ENCODE peak calls at places on chromosomes 13 and 19, in seven cellular contexts. J is H9, T is H1, F is IMR-90, K is mesendoderm, B is mesenchymal stem cell, G is trophoblast cell. X is an unnamed sample. For H3K4me1, the result is how much of the 10 kb centered on the place peaks cover.

GRCh38 chr13:112586334-112586733 is 1.6 kb downstream of the TUBGCP3 start:
- DNase-seq in J (no peak), T (no peak), F (no peak), K (no peak), B (no peak), G (no peak), X (no peak)

GRCh38 chr19:3494559-3494958 is 5.9 kb downstream of the DOHH start:
- DNase-seq in J (no peak), T (no peak), F (no peak), K (no peak), B (no peak), G (no peak), X (no peak)

GRCh38 chr13:99419591-99420243 is 81.6 kb upstream of the TM9SF2 start:
- DNase-seq in J (no peak), T (no peak), F (no peak), K (no peak), B (no peak), G (no peak), X (no peak)

GRCh38 chr13:76471486-76471885 is 414.7 kb downstream of the KCTD12 start:
- DNase-seq in J (no peak), T (no peak), F (no peak), K (no peak), B (no peak), G (no peak), X (no peak)

GRCh38 chr13:40564342-40564997 is 102.0 kb downstream of the FOXO1 start:
- DNase-seq in J (no peak), T (no peak), F (no peak), K (no peak), B (no peak), G (peak), X (no peak)

GRCh38 chr13:87355451-87355850 is 315.7 kb upstream of the SLITRK5 start:
- DNase-seq in J (no peak), T (no peak), F (no peak), K (no peak), B (no peak), G (no peak), X (no peak)

GRCh38 chr19:38070573-38070972 is 153.4 kb downstream of the DPF1 start:
- DNase-seq in J (no peak), T (no peak), F (peak), K (no peak), B (peak), G (peak), X (no peak)

GRCh38 chr13:48155850-48156249 is 60.9 kb upstream of the MED4 start:
- DNase-seq in J (no peak), T (no peak), F (peak), K (no peak), B (peak), G (no peak), X (no peak)

GRCh38 chr19:58338825-58339558 is 12.2 kb downstream of the ZSCAN22 start:
- DNase-seq in J (peak), T (peak), F (peak), K (peak), B (no peak), G (no peak), X (no peak)

GRCh38 chr13:89486065-89486464 is 1814.9 kb downstream of the SLITRK5 start:
- DNase-seq in J (no peak), T (no peak), F (no peak), K (no peak), B (no peak), G (no peak), X (no peak)

GRCh38 chr19:50371914-50372475 is 4.3 kb upstream of the NR1H2 start:
- DNase-seq in J (no peak), T (no peak), F (no peak), K (no peak), B (peak), G (no peak), X (no peak)

GRCh38 chr19:38004100-38004504 is 97.1 kb downstream of the SIPA1L3 start:
- DNase-seq in J (no peak), T (no peak), F (no peak), K (no peak), B (no peak), G (no peak), X (no peak)

GRCh38 chr13:43058318-43058674 is 34.9 kb downstream of the DNAJC15 start:
- DNase-seq in J (peak), T (no peak), F (peak), K (peak), B (peak), G (peak), X (no peak)

GRCh38 chr19:21568816-21569496 is 63.6 kb downstream of the ZNF429 start:
- DNase-seq in J (no peak), T (no peak), F (peak), K (no peak), B (no peak), G (peak), X (no peak)

GRCh38 chr19:1282588-1283206 is 3.0 kb upstream of the EFNA2 start:
- DNase-seq in J (no peak), T (no peak), F (no peak), K (no peak), B (no peak), G (no peak), X (no peak)

GRCh38 chr19:2641332-2641698 is 61.2 kb downstream of the GNG7 start:
- DNase-seq in J (no peak), T (no peak), F (no peak), K (no peak), B (no peak), G (no peak), X (no peak)

GRCh38 chr13:114078501-114079451 is 53.6 kb downstream of the RASA3 start:
- DNase-seq in J (no peak), T (no peak), F (peak), K (no peak), B (peak), G (no peak), X (no peak)

GRCh38 chr19:30371960-30372824 is at the start of gene ZNF536:
- DNase-seq in J (no peak), T (no peak), F (no peak), K (no peak), B (no peak), G (no peak), X (no peak)

GRCh38 chr13:113119822-113120189 is 2.8 kb upstream of the F10 start:
- DNase-seq in J (no peak), T (no peak), F (no peak), K (no peak), B (no peak), G (no peak), X (no peak)

GRCh38 chr13:44439615-44440014 is 66.0 kb downstream of the SERP2 start:
- DNase-seq in J (no peak), T (no peak), F (no peak), K (no peak), B (peak), G (no peak), X (no peak)

GRCh38 chr19:14582894-14583340 is at the start of gene CLEC17A:
- DNase-seq in J (no peak), T (no peak), F (no peak), K (no peak), B (no peak), G (no peak), X (no peak)

GRCh38 chr13:111423168-111423785 is 102.8 kb downstream of the TEX29 start:
- DNase-seq in J (no peak), T (no peak), F (no peak), K (peak), B (no peak), G (peak), X (no peak)

GRCh38 chr13:97113231-97114001 is 108.7 kb upstream of the MBNL2 start:
- DNase-seq in J (no peak), T (no peak), F (no peak), K (no peak), B (peak), G (no peak), X (no peak)

GRCh38 chr19:2166741-2167738 is 3.3 kb downstream of the DOT1L start:
- DNase-seq in J (peak), T (no peak), F (peak), K (no peak), B (no peak), G (peak), X (no peak)

GRCh38 chr13:49020940-49021548 is 45.3 kb downstream of the FNDC3A start:
- DNase-seq in J (peak), T (no peak), F (no peak), K (peak), B (no peak), G (no peak), X (no peak)

GRCh38 chr19:4654437-4655361 is 15.4 kb downstream of the TNFAIP8L1 start:
- DNase-seq in J (no peak), T (no peak), F (no peak), K (no peak), B (no peak), G (no peak), X (no peak)

GRCh38 chr13:113929628-113930615 is 44.0 kb downstream of the C13orf46 start:
- DNase-seq in J (peak), T (no peak), F (no peak), K (no peak), B (no peak), G (no peak), X (no peak)

GRCh38 chr19:392375-392970 is 16.5 kb downstream of the C2CD4C start:
- DNase-seq in J (no peak), T (no peak), F (no peak), K (no peak), B (no peak), G (no peak), X (no peak)

GRCh38 chr13:113122571-113123225 is at the start of gene F10:
- DNase-seq in J (peak), T (peak), F (peak), K (peak), B (peak), G (no peak), X (no peak)

GRCh38 chr19:10503002-10503789 is at the start of gene KEAP1:
- DNase-seq in J (peak), T (peak), F (no peak), K (peak), B (peak), G (peak), X (peak)

GRCh38 chr13:111913790-111914189 is 153.2 kb upstream of the SOX1 start:
- DNase-seq in J (no peak), T (no peak), F (no peak), K (no peak), B (no peak), G (peak), X (no peak)

GRCh38 chr13:112346173-112346898 is 29.8 kb upstream of the SPACA7 start:
- DNase-seq in J (peak), T (peak), F (no peak), K (peak), B (no peak), G (no peak), X (no peak)

GRCh38 chr13:88063741-88064140 is 392.6 kb downstream of the SLITRK5 start:
- DNase-seq in J (no peak), T (no peak), F (no peak), K (no peak), B (no peak), G (no peak), X (no peak)

GRCh38 chr19:43913383-43913782 is 21.7 kb downstream of the ZNF45 start:
- DNase-seq in J (no peak), T (no peak), F (no peak), K (peak), B (no peak), G (no peak), X (no peak)

GRCh38 chr19:41801682-41802317 is 5.4 kb downstream of the CEACAM3 start:
- DNase-seq in J (no peak), T (no peak), F (no peak), K (no peak), B (no peak), G (no peak), X (no peak)

GRCh38 chr13:111337206-111337605 is 16.8 kb downstream of the TEX29 start:
- DNase-seq in J (peak), T (no peak), F (peak), K (no peak), B (peak), G (peak), X (no peak)

GRCh38 chr19:8423821-8424223 is 10.7 kb downstream of the MARCHF2 start:
- DNase-seq in J (peak), T (no peak), F (peak), K (peak), B (peak), G (peak), X (peak)

GRCh38 chr19:5805465-5806132 is 732 bp downstream of the NRTN start:
- DNase-seq in J (peak), T (peak), F (peak), K (peak), B (peak), G (peak), X (peak)

GRCh38 chr13:20566424-20566916 is 487 bp upstream of the IFT88 start:
- DNase-seq in J (no peak), T (no peak), F (peak), K (peak), B (peak), G (peak), X (no peak)

GRCh38 chr13:99002191-99002710 is 24.4 kb upstream of the DOCK9 start:
- DNase-seq in J (no peak), T (no peak), F (no peak), K (no peak), B (no peak), G (no peak), X (no peak)

GRCh38 chr13:24385902-24386301 is 76.5 kb downstream of the C1QTNF9 start:
- DNase-seq in J (no peak), T (no peak), F (no peak), K (no peak), B (no peak), G (no peak), X (no peak)
- H3K18ac ChIP-seq in J (no peak), T (no peak), F (no peak), K (no peak), B (no peak), G (no peak), X (no peak)

GRCh38 chr19:46299004-46299509 is 2.2 kb downstream of the HIF3A start:
- DNase-seq in J (no peak), T (no peak), F (peak), K (no peak), B (peak), G (no peak), X (no peak)

GRCh38 chr19:46297700-46298476 is 1.0 kb downstream of the HIF3A start:
- DNase-seq in J (no peak), T (peak), F (no peak), K (no peak), B (peak), G (no peak), X (no peak)

GRCh38 chr19:46296722-46297431 is at the start of gene HIF3A:
- DNase-seq in J (peak), T (peak), F (no peak), K (peak), B (peak), G (no peak), X (peak)

GRCh38 chr19:46298477-46299003 is 1.7 kb downstream of the HIF3A start:
- DNase-seq in J (no peak), T (no peak), F (no peak), K (no peak), B (peak), G (no peak), X (no peak)

GRCh38 chr19:46299695-46300094 is 2.9 kb downstream of the HIF3A start:
- DNase-seq in J (no peak), T (no peak), F (no peak), K (no peak), B (no peak), G (no peak), X (no peak)
- H3K4me1 ChIP-seq in J (under half), T (under half), F (under half), K (under half), B (under half), G (under half), X (under half)

DNA sequence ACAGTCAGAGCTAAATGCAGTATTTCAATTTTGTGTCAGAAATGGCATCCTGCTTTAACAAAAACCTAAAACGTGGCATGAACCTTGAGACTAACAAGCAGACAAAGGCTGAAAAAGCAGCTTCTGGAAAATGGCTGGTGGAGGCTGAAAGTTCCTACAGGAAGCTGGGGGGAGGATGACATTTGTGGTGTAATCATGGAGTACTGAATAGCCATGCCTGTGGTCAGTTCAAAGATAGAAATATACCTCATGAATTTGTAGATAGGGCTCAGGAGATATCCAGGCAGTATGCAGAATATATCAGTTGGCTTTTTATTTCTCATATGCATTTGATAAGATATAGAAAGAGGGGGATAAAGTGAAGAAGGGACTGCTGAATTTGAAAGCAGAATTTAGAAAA is 181.7 kb downstream of the UQCRFS1 start:
- DNase-seq in J (no peak), T (no peak), F (no peak), K (no peak), B (no peak), G (no peak), X (no peak)
- H3K18ac ChIP-seq in J (no peak), T (no peak), F (no peak), K (no peak), B (no peak), G (no peak), X (no peak)

GRCh38 chr19:18173572-18174294 is at the start of gene IFI30:
- DNase-seq in J (peak), T (peak), F (no peak), K (peak), B (peak), G (peak), X (no peak)

GRCh38 chr19:18172331-18173053 is 1.1 kb upstream of the IFI30 start:
- DNase-seq in J (no peak), T (no peak), F (no peak), K (no peak), B (no peak), G (no peak), X (no peak)

GRCh38 chr19:18170714-18171255 is 2.8 kb upstream of the IFI30 start:
- DNase-seq in J (no peak), T (no peak), F (no peak), K (no peak), B (no peak), G (peak), X (no peak)

GRCh38 chr19:18173054-18173571 is 500 bp upstream of the IFI30 start:
- DNase-seq in J (no peak), T (no peak), F (no peak), K (no peak), B (peak), G (peak), X (no peak)

GRCh38 chr19:18171605-18172327 is 1.8 kb upstream of the IFI30 start:
- DNase-seq in J (no peak), T (no peak), F (no peak), K (no peak), B (no peak), G (no peak), X (no peak)
- H3K4me1 ChIP-seq in J (under half), T (under half), F (under half), K (under half), B (under half), G (under half), X (under half)

GRCh38 chr13:36000028-36000427 is 131.2 kb downstream of the DCLK1 start:
- DNase-seq in J (no peak), T (no peak), F (no peak), K (no peak), B (no peak), G (no peak), X (no peak)
- H3K18ac ChIP-seq in J (no peak), T (no peak), F (no peak), K (no peak), B (no peak), G (no peak), X (no peak)

DNA sequence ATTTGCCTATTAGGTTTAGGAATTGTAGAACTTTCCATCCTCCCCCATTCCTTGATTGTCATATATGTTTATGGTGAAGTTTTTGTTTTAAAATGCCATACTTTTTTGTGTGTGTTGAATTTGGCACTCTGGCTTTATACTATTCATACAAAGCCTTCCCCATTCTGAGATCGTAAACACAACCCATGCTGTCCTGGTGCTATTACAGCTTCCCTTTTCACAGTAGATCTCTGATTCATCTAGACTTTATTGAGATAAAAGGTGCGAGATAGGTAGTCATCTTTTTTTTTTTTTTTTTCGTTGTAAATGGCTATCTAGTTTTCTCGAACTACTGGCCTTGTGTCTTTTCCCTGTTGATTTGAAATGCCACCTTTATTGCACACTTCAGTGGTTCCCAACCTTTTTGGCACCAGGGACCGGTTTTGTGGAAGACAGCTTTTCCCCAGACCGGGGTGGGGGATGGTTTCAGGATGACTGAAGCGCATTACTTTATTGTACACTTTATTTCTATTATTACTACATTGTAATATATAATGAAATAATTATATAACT is 94.6 kb downstream of the LRCH1 start:
- DNase-seq in J (no peak), T (no peak), F (no peak), K (no peak), B (no peak), G (no peak), X (no peak)
- H3K4me1 ChIP-seq in J (under half), T (under half), F (under half), K (under half), B (under half), G (under half), X (under half)

DNA sequence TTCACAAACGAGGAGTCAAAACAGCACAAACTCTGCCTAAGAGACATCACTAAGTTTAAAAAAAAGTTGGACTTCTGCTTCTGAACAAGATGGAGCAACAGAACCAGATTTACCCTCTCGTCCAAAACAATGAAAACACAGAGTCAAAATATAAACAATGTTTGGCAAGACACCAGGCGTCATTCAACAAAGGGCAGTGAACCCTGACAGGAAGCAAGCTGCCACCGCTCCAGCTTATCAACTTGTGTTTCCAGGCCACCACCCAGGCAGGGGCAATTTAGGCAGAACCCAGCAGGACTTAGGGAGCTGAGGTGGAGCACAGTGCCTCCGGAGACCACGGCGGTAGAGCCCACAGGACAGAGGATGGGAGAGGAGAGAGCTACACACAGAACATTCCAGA is 8.6 kb upstream of the NAPA start:
- DNase-seq in J (no peak), T (no peak), F (no peak), K (no peak), B (peak), G (no peak), X (no peak)
- H3K18ac ChIP-seq in J (no peak), T (no peak), F (no peak), K (no peak), B (no peak), G (no peak), X (peak)

GRCh38 chr19:40611900-40612698 is 10.9 kb downstream of the LTBP4 start:
- DNase-seq in J (no peak), T (no peak), F (no peak), K (no peak), B (no peak), G (no peak), X (no peak)

GRCh38 chr19:40611096-40611495 is 9.9 kb downstream of the LTBP4 start:
- DNase-seq in J (peak), T (no peak), F (no peak), K (no peak), B (no peak), G (no peak), X (no peak)

GRCh38 chr19:40609561-40610395 is 8.6 kb downstream of the LTBP4 start:
- DNase-seq in J (peak), T (peak), F (no peak), K (peak), B (peak), G (peak), X (peak)

GRCh38 chr19:40608957-40609356 is 7.8 kb downstream of the LTBP4 start:
- DNase-seq in J (no peak), T (no peak), F (no peak), K (no peak), B (no peak), G (peak), X (no peak)

GRCh38 chr19:40610396-40611064 is 9.4 kb downstream of the LTBP4 start:
- DNase-seq in J (peak), T (no peak), F (no peak), K (no peak), B (no peak), G (no peak), X (no peak)
- H3K4me1 ChIP-seq in J (under half), T (under half), F (under half), K (under half), B (under half), G (under half), X (under half)